ENCODE peak calls at places on chromosomes 12 and 14, in seven cellular contexts. D is activated CD4-positive, alpha-beta T cell treated with anti-CD3 and anti-CD28 coated beads, Interleukin-2, amount 10 ng/mL, durations not matched to agents 24 days and 14 days; Z is stimulated activated CD4-positive, alpha-beta T cell treated with anti-CD3 and anti-CD28 coated beads, TNF-alpha, amount 100 ng/mL, for 48 hours; C is GM18507; X is EH; M is ascending aorta; U is AG04450. N is an unnamed sample.

GRCh38 chr12:72453079-72453478 is 180.9 kb downstream of the TRHDE start:
- DNase-seq in C (no peak), X (no peak), M (no peak), U (no peak), D (no peak), Z (no peak), N (no peak)

GRCh38 chr14:29804481-29804880 is 123.2 kb downstream of the PRKD1 start:
- DNase-seq in D (no peak), C (no peak), X (no peak), U (no peak), M (no peak), Z (no peak), N (no peak)

GRCh38 chr12:53676715-53677611 is 1.1 kb upstream of the ATP5MC2 start:
- DNase-seq in D (peak), C (no peak), M (no peak), Z (no peak), U (no peak), X (peak), N (no peak)

GRCh38 chr12:20629414-20630156 is 65.5 kb upstream of the SLCO1C1 start:
- DNase-seq in X (peak), Z (no peak), M (peak), C (no peak), U (no peak), D (no peak), N (no peak)

GRCh38 chr12:54560374-54560858 is 11.0 kb downstream of the PDE1B start:
- DNase-seq in Z (peak), U (no peak), M (peak), X (peak), D (peak), C (peak), N (no peak)

GRCh38 chr12:121917950-121918678 is at the start of gene CFAP251:
- DNase-seq in X (peak), U (no peak), C (peak), Z (peak), D (peak), M (peak), N (peak)

GRCh38 chr12:82608706-82609105 is 78.0 kb upstream of the TMTC2 start:
- DNase-seq in C (no peak), X (peak), Z (no peak), M (no peak), D (no peak), U (no peak), N (no peak)

GRCh38 chr14:32366256-32366655 is 37.2 kb downstream of the AKAP6 start:
- DNase-seq in X (peak), C (no peak), Z (no peak), U (no peak), D (no peak), M (no peak), N (peak)

GRCh38 chr12:6039894-6040601 is 84.4 kb downstream of the VWF start:
- DNase-seq in U (peak), C (peak), X (peak), D (peak), M (no peak), Z (no peak), N (no peak)

GRCh38 chr12:42485823-42486222 is 103.7 kb downstream of the PRICKLE1 start:
- DNase-seq in U (no peak), M (no peak), X (no peak), C (no peak), Z (no peak), D (no peak), N (no peak)

GRCh38 chr12:117466677-117467362 is 105.4 kb upstream of the NOS1 start:
- DNase-seq in U (no peak), M (no peak), C (no peak), X (no peak), D (no peak), Z (no peak), N (no peak)